ENCODE peak calls at places on chromosomes 4 and X, in nine cellular contexts. F, N, R, O, Z, S, V, K and T are unnamed samples.

GRCh38 chr4:13888112-13888511 is 260.6 kb upstream of the BOD1L1 start:
- DNase-seq in F (no peak), N (peak; percentile 53), R (no peak), O (peak; percentile 67), Z (no peak), S (no peak), V (no peak), K (peak; percentile 64), T (no peak)

GRCh38 chr4:164204434-164204833 is 549.5 kb upstream of the SMIM31 start:
- DNase-seq in F (no peak), N (peak; percentile 3), R (no peak), O (peak; percentile 97), Z (no peak), S (no peak), V (no peak), K (peak; percentile 96), T (no peak)

GRCh38 chrX:75086731-75087195 is 69.3 kb downstream of the ABCB7 start:
- DNase-seq in F (no peak), N (no peak), R (no peak), O (peak; percentile 0), Z (no peak), S (no peak), V (no peak), K (no peak), T (no peak)

GRCh38 chr4:127782025-127782274 is 172 bp upstream of the HSPA4L start:
- DNase-seq in F (peak; percentile 69), N (peak; percentile 98), R (peak; percentile 84), O (peak; percentile 89), Z (no peak), S (peak; percentile 80), V (peak; percentile 74), K (peak; percentile 94), T (peak; percentile 49)

GRCh38 chrX:130984782-130985181 is 73.4 kb upstream of the ARHGAP36 start:
- DNase-seq in F (no peak), N (no peak), R (no peak), O (no peak), Z (no peak), S (no peak), V (no peak), K (no peak), T (no peak)

GRCh38 chrX:317424-318067 is 1.1 kb downstream of the GTPBP6 start:
- DNase-seq in F (no peak), N (peak; percentile 88), R (no peak), O (no peak), Z (no peak), S (no peak), V (no peak), K (no peak), T (no peak)

GRCh38 chr4:120829113-120829831 is 93.3 kb downstream of the PRDM5 start:
- DNase-seq in F (no peak), N (no peak), R (no peak), O (no peak), Z (no peak), S (no peak), V (no peak), K (no peak), T (no peak)

GRCh38 chr4:26281876-26282275 is 38.9 kb upstream of the RBPJ start:
- DNase-seq in F (no peak), N (no peak), R (no peak), O (no peak), Z (no peak), S (no peak), V (no peak), K (no peak), T (no peak)

GRCh38 chrX:80511969-80512760 is 91.9 kb downstream of the TENT5D start:
- DNase-seq in F (no peak), N (peak; percentile 1), R (no peak), O (no peak), Z (no peak), S (no peak), V (no peak), K (peak; percentile 91), T (no peak)

GRCh38 chr4:155967098-155967497 is 13.4 kb upstream of the CTSO start:
- DNase-seq in F (no peak), N (no peak), R (no peak), O (no peak), Z (no peak), S (no peak), V (no peak), K (no peak), T (no peak)

GRCh38 chr4:74463123-74463522 is 18.2 kb downstream of the AREG start:
- DNase-seq in F (no peak), N (no peak), R (no peak), O (no peak), Z (no peak), S (no peak), V (no peak), K (no peak), T (no peak)

GRCh38 chrX:44042731-44043130 is 69.5 kb upstream of the NDP start:
- DNase-seq in F (no peak), N (no peak), R (no peak), O (no peak), Z (no peak), S (no peak), V (no peak), K (no peak), T (no peak)

GRCh38 chr4:140653718-140654515 is 85.2 kb upstream of the UCP1 start:
- DNase-seq in F (no peak), N (peak; percentile 43), R (no peak), O (no peak), Z (no peak), S (no peak), V (no peak), K (peak; percentile 52), T (no peak)

GRCh38 chr4:23884261-23884660 is 5.6 kb downstream of the PPARGC1A start:
- DNase-seq in F (no peak), N (no peak), R (no peak), O (no peak), Z (no peak), S (no peak), V (no peak), K (no peak), T (no peak)

GRCh38 chr4:128229458-128229805 is 58.2 kb downstream of the PGRMC2 start:
- DNase-seq in F (no peak), N (no peak), R (no peak), O (no peak), Z (no peak), S (no peak), V (no peak), K (no peak), T (no peak)

GRCh38 chr4:169024762-169025161 is 14.7 kb upstream of the CBR4 start:
- DNase-seq in F (no peak), N (peak; percentile 67), R (no peak), O (peak; percentile 39), Z (no peak), S (no peak), V (peak; percentile 47), K (peak; percentile 33), T (no peak)

GRCh38 chr4:90960840-90961239 is 833.6 kb downstream of the CCSER1 start:
- DNase-seq in F (no peak), N (no peak), R (no peak), O (no peak), Z (no peak), S (no peak), V (no peak), K (peak; percentile 8), T (no peak)

GRCh38 chrX:155028192-155028591 is 1.5 kb downstream of the FUNDC2 start:
- DNase-seq in F (no peak), N (no peak), R (no peak), O (peak; percentile 0), Z (no peak), S (no peak), V (peak; percentile 54), K (peak; percentile 7), T (no peak)

GRCh38 chr4:173170210-173170778 is 1.7 kb downstream of the GALNT7 start:
- DNase-seq in F (no peak), N (no peak), R (no peak), O (no peak), Z (no peak), S (no peak), V (no peak), K (peak; percentile 68), T (no peak)

GRCh38 chr4:157075811-157076577 is at the start of gene GLRB:
- DNase-seq in F (peak; percentile 19), N (peak; percentile 86), R (peak; percentile 21), O (peak; percentile 45), Z (no peak), S (no peak), V (no peak), K (peak; percentile 26), T (peak; percentile 49)

GRCh38 chr4:38867478-38868054 is at the start of gene FAM114A1:
- DNase-seq in F (peak; percentile 79), N (peak; percentile 99), R (peak; percentile 79), O (peak; percentile 81), Z (peak; percentile 24), S (peak; percentile 80), V (peak; percentile 22), K (peak; percentile 80), T (peak; percentile 65)